ENCODE peak calls at places on chromosomes 3 and 15, in four cellular contexts. S, L, K and G are unnamed samples.

GRCh38 chr3:13332158-13332557 is 88.0 kb downstream of the NUP210 start:
- DNase-seq in S (no peak), L (no peak), K (no peak), G (no peak)

GRCh38 chr3:104214277-104214676 is 1152.4 kb upstream of the ALCAM start:
- DNase-seq in S (no peak), L (no peak), K (no peak), G (no peak)

GRCh38 chr3:147518465-147518864 is 109.3 kb downstream of the ZIC1 start:
- DNase-seq in S (no peak), L (no peak), K (no peak), G (no peak)

GRCh38 chr3:29079358-29079757 is 201.5 kb upstream of the RBMS3 start:
- DNase-seq in S (peak; percentile 41), L (no peak), K (no peak), G (no peak)

GRCh38 chr3:107928084-107928445 is 162.8 kb downstream of the CD47 start:
- DNase-seq in S (peak; percentile 72), L (peak; percentile 4), K (no peak), G (no peak)

GRCh38 chr3:38805765-38806386 is 10.1 kb downstream of the SCN10A start:
- DNase-seq in S (peak; percentile 80), L (peak; percentile 28), K (no peak), G (no peak)

GRCh38 chr3:13063225-13063624 is 10.0 kb downstream of the IQSEC1 start:
- DNase-seq in S (no peak), L (no peak), K (no peak), G (no peak)

GRCh38 chr3:9795212-9795611 is 2.3 kb downstream of the ARPC4 start:
- DNase-seq in S (no peak), L (no peak), K (no peak), G (no peak)

GRCh38 chr3:186790261-186790981 is 7.0 kb downstream of the EIF4A2 start:
- DNase-seq in S (peak; percentile 56), L (peak; percentile 10), K (no peak), G (no peak)

GRCh38 chr15:45548753-45549520 is 26.4 kb upstream of the SLC30A4 start:
- DNase-seq in S (no peak), L (no peak), K (no peak), G (no peak)

GRCh38 chr3:14118400-14119165 is 6.1 kb downstream of the CHCHD4 start:
- DNase-seq in S (no peak), L (no peak), K (no peak), G (no peak)

GRCh38 chr3:10242182-10243065 is 5.8 kb upstream of the TATDN2 start:
- DNase-seq in S (peak; percentile 62), L (peak; percentile 76), K (no peak), G (no peak)

GRCh38 chr15:58546066-58546591 is 114.3 kb downstream of the LIPC start:
- DNase-seq in S (no peak), L (no peak), K (no peak), G (no peak)

GRCh38 chr3:127784865-127785710 is 37.2 kb downstream of the MGLL start:
- DNase-seq in S (no peak), L (no peak), K (no peak), G (peak; percentile 74)

GRCh38 chr15:22878103-22878502 is 39.6 kb downstream of the NIPA2 start:
- DNase-seq in S (no peak), L (no peak), K (no peak), G (no peak)

GRCh38 chr3:31343075-31343474 is 189.7 kb upstream of the STT3B start:
- DNase-seq in S (peak; percentile 85), L (no peak), K (no peak), G (no peak)

GRCh38 chr3:172404237-172404962 is 43.9 kb downstream of the GHSR start:
- DNase-seq in S (no peak), L (no peak), K (no peak), G (no peak)

GRCh38 chr3:197791120-197792018 is at the start of gene LRCH3:
- DNase-seq in S (peak; percentile 89), L (peak; percentile 82), K (peak; percentile 83), G (peak; percentile 94)

GRCh38 chr3:15606434-15606891 is 4.9 kb downstream of the BTD start:
- DNase-seq in S (peak; percentile 41), L (no peak), K (no peak), G (no peak)

GRCh38 chr3:17239417-17239816 is 354.7 kb downstream of the PLCL2 start:
- DNase-seq in S (no peak), L (no peak), K (no peak), G (no peak)

GRCh38 chr3:99118381-99118780 is 216.9 kb upstream of the DCBLD2 start:
- DNase-seq in S (peak; percentile 57), L (no peak), K (no peak), G (no peak)

GRCh38 chr3:151875759-151876158 is 2.3 kb downstream of the SUCNR1 start:
- DNase-seq in S (no peak), L (no peak), K (no peak), G (no peak)

GRCh38 chr3:151869186-151869585 is 4.3 kb upstream of the SUCNR1 start:
- DNase-seq in S (no peak), L (no peak), K (no peak), G (no peak)

GRCh38 chr3:151873433-151873832 is at the start of gene SUCNR1:
- DNase-seq in S (no peak), L (no peak), K (no peak), G (no peak)

GRCh38 chr3:151866711-151867410 is 6.6 kb upstream of the SUCNR1 start:
- DNase-seq in S (no peak), L (no peak), K (no peak), G (no peak)

DNA sequence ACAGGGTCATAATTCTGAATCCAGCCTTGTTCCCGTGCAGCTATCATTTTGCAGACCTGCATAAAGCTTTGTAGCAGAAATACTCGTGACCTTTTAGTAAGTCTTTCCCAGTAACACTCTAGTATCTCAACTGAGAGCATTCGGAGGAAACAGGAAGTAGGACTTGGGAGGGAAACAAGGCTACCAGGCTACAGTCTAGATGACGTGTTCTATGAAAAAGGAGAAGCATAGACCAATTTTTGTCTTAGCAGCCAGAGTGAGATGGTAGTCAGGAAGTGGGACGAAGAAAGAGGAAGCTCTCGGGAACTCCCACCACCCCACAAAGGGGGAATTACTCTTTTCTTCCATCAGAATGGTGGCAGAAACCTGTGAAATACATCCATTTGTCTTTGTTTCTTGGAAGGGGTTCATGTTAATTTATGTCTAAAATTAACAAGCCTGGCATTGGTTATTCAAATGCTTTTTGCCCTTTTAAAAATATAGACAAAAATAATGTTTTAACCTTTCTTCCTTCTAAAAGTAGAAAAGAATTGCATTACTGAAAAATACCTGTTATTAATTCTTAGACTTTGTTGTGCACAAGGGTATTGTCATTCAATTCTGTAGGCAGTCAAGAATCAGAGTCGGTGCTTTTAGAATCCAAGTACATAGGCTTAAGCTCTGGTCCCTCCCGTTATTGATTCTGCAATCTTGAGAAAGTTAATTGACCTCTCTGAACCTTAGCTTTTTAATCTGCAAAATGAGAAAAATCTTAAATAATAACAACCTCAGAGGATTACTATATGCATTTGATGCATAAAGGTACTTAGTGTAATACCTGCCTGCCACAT is 1.6 kb upstream of the SUCNR1 start:
- DNase-seq in S (no peak), L (no peak), K (no peak), G (no peak)
- H3K4me3 ChIP-seq in S (no peak overlapping the region), L (no peak overlapping the region), K (no peak overlapping the region), G (no peak overlapping the region)

GRCh38 chr15:49290204-49290603 is 120.2 kb downstream of the GALK2 start:
- DNase-seq in S (no peak), L (no peak), K (no peak), G (no peak)

GRCh38 chr15:49282366-49282765 is 112.3 kb downstream of the GALK2 start:
- DNase-seq in S (peak; percentile 75), L (no peak), K (no peak), G (no peak)

GRCh38 chr15:49288411-49288810 is 118.4 kb downstream of the GALK2 start:
- DNase-seq in S (peak; percentile 22), L (no peak), K (no peak), G (no peak)

GRCh38 chr15:49286649-49287394 is 116.8 kb downstream of the GALK2 start:
- DNase-seq in S (no peak), L (no peak), K (no peak), G (no peak)
- H3K27ac ChIP-seq in S (no peak overlapping the region), L (no peak overlapping the region), K (peak overlapping the region; percentile 11), G (no peak overlapping the region)

DNA sequence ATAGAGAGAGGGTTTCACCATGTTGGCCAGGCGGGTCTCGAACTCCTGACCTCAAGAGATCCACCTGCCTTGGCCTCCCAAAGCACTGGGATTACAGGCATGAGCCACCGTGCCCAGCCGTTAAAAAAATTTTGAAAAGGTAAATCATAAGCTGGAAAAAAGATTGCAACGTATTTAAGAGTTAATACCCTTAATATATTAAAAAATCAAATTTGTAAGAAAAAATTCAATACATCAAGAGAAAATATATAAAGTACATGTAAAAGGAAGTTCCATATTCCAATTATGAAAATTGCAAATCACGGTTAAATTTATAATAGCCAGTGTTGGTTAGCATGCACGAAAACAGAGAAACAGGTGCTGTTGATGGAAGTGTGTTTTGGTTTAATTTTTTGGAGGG is 2.3 kb upstream of the SACM1L start:
- DNase-seq in S (no peak), L (no peak), K (no peak), G (no peak)
- H3K4me1 ChIP-seq in S (peaks cover 12% of the 10 kb centered on the region), L (peaks cover 36% of the 10 kb centered on the region), K (no peaks in the 10 kb centered on the region), G (peaks cover 30% of the 10 kb centered on the region)

GRCh38 chr15:101347454-101347853 is 52.4 kb upstream of the SNRPA1 start:
- DNase-seq in S (no peak), L (no peak), K (no peak), G (no peak)

GRCh38 chr15:101351736-101352135 is 56.7 kb upstream of the SNRPA1 start:
- DNase-seq in S (no peak), L (no peak), K (no peak), G (no peak)

GRCh38 chr15:101348015-101348414 is 53.0 kb upstream of the SNRPA1 start:
- DNase-seq in S (no peak), L (no peak), K (no peak), G (no peak)

GRCh38 chr15:101348643-101349496 is 53.8 kb upstream of the SNRPA1 start:
- DNase-seq in S (no peak), L (no peak), K (no peak), G (peak; percentile 49)

DNA sequence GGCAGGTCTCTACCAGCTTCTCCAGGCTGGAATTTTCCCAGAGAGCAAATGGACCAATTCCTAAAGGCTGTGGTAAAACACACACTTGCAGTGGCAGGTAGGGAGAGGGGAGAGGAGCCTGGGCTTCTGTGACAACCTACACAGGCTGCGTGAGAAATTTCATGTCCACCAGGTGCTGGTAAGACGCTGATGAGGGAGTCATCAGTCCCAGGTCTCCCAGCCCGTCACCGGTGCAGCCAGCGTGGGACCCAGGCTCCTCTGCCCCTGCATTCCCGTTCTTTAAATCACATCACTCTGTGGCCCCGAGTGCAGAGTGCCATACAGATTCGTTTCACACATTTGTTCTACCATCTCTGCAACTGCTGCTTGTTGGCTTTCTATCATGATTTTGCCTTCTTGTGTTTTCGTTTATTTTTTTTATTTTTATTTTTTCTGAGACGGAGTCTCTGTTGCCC is 54.5 kb upstream of the SNRPA1 start:
- DNase-seq in S (no peak), L (no peak), K (no peak), G (no peak)
- H3K4me3 ChIP-seq in S (no peak overlapping the region), L (no peak overlapping the region), K (no peak overlapping the region), G (no peak overlapping the region)

GRCh38 chr15:48175126-48175525 is 3.0 kb downstream of the MYEF2 start:
- DNase-seq in S (no peak), L (no peak), K (no peak), G (no peak)
- H3K27ac ChIP-seq in S (no peak overlapping the region), L (no peak overlapping the region), K (no peak overlapping the region), G (no peak overlapping the region)